ENCODE peak calls at places on chromosomes 7 and 10, in four cellular contexts. One of them, this sample, is unnamed.
A peak's percentile ranks its signal among the peaks of the same experiment; 100 is the strongest.

GRCh38 chr7:3164363-3164762 is 120.7 kb upstream of the CARD11 start:
- DNase-seq in right cardiac atrium: no peak
- DNase-seq in HepG2: peak; percentile 93
- DNase-seq in hepatocyte: peak; percentile 64
- DNase-seq in this sample: peak; percentile 92

GRCh38 chr7:66697451-66698438 is 42.8 kb upstream of the RABGEF1 start:
- DNase-seq in hepatocyte: no peak
- DNase-seq in right cardiac atrium: peak; percentile 85
- DNase-seq in HepG2: peak; percentile 33
- DNase-seq in this sample: no peak

GRCh38 chr7:101813414-101814019 is 3.9 kb upstream of the CUX1 start:
- DNase-seq in hepatocyte: no peak
- DNase-seq in right cardiac atrium: no peak
- DNase-seq in HepG2: no peak
- DNase-seq in this sample: no peak

GRCh38 chr10:29610876-29611647 is 23.7 kb downstream of the SVIL start:
- DNase-seq in right cardiac atrium: no peak
- DNase-seq in HepG2: no peak
- DNase-seq in hepatocyte: no peak
- DNase-seq in this sample: no peak

GRCh38 chr10:69957516-69958231 is 95.0 kb upstream of the MACROH2A2 start:
- DNase-seq in HepG2: no peak
- DNase-seq in hepatocyte: no peak
- DNase-seq in right cardiac atrium: no peak
- DNase-seq in this sample: no peak

GRCh38 chr7:45324683-45325237 is 167.2 kb downstream of the RAMP3 start:
- DNase-seq in right cardiac atrium: no peak
- DNase-seq in hepatocyte: peak; percentile 49
- DNase-seq in HepG2: no peak
- DNase-seq in this sample: peak; percentile 27

GRCh38 chr10:131896403-131896802 is 4.4 kb upstream of the PPP2R2D start:
- DNase-seq in HepG2: no peak
- DNase-seq in right cardiac atrium: no peak
- DNase-seq in hepatocyte: no peak
- DNase-seq in this sample: no peak

GRCh38 chr7:114085592-114086490 is 167.0 kb upstream of the PPP1R3A start:
- DNase-seq in HepG2: no peak
- DNase-seq in right cardiac atrium: peak; percentile 88
- DNase-seq in hepatocyte: peak; percentile 92
- DNase-seq in this sample: peak; percentile 52

GRCh38 chr10:10886861-10887539 is 130.7 kb upstream of the CELF2 start:
- DNase-seq in hepatocyte: peak; percentile 55
- DNase-seq in HepG2: no peak
- DNase-seq in right cardiac atrium: no peak
- DNase-seq in this sample: peak; percentile 23

GRCh38 chr10:131691481-131692090 is 209.2 kb upstream of the PPP2R2D start:
- DNase-seq in hepatocyte: no peak
- DNase-seq in HepG2: no peak
- DNase-seq in right cardiac atrium: no peak
- DNase-seq in this sample: no peak

GRCh38 chr10:132575320-132576201 is 38.0 kb downstream of the INPP5A start:
- DNase-seq in HepG2: no peak
- DNase-seq in right cardiac atrium: peak; percentile 77
- DNase-seq in hepatocyte: peak; percentile 60
- DNase-seq in this sample: peak; percentile 82

GRCh38 chr7:25922296-25922695 is 229.7 kb upstream of the NFE2L3 start:
- DNase-seq in hepatocyte: no peak
- DNase-seq in HepG2: no peak
- DNase-seq in right cardiac atrium: no peak
- DNase-seq in this sample: no peak

GRCh38 chr7:54615545-54615944 is 73.4 kb downstream of the VSTM2A start:
- DNase-seq in HepG2: no peak
- DNase-seq in right cardiac atrium: no peak
- DNase-seq in hepatocyte: no peak
- DNase-seq in this sample: no peak

GRCh38 chr10:6958254-6958653 is 378.2 kb upstream of the PRKCQ start:
- DNase-seq in HepG2: no peak
- DNase-seq in right cardiac atrium: no peak
- DNase-seq in hepatocyte: no peak
- DNase-seq in this sample: no peak

GRCh38 chr7:108227360-108227749 is 97.2 kb upstream of the LAMB4 start:
- DNase-seq in right cardiac atrium: no peak
- DNase-seq in hepatocyte: no peak
- DNase-seq in HepG2: no peak
- DNase-seq in this sample: no peak

GRCh38 chr10:114623661-114624294 is 34.3 kb downstream of the ABLIM1 start:
- DNase-seq in hepatocyte: no peak
- DNase-seq in right cardiac atrium: no peak
- DNase-seq in HepG2: peak; percentile 95
- DNase-seq in this sample: peak; percentile 70

GRCh38 chr10:109892087-109892486 is 31.2 kb downstream of the XPNPEP1 start:
- DNase-seq in right cardiac atrium: no peak
- DNase-seq in HepG2: no peak
- DNase-seq in hepatocyte: no peak
- DNase-seq in this sample: no peak

GRCh38 chr10:122290833-122291532 is 19.9 kb downstream of the BTBD16 start:
- DNase-seq in HepG2: no peak
- DNase-seq in right cardiac atrium: no peak
- DNase-seq in hepatocyte: no peak
- DNase-seq in this sample: no peak

GRCh38 chr7:69349291-69349690 is 249.0 kb upstream of the AUTS2 start:
- DNase-seq in right cardiac atrium: no peak
- DNase-seq in HepG2: no peak
- DNase-seq in hepatocyte: no peak
- DNase-seq in this sample: no peak

GRCh38 chr7:26090927-26091519 is 61.0 kb upstream of the NFE2L3 start:
- DNase-seq in HepG2: peak; percentile 54
- DNase-seq in hepatocyte: peak; percentile 68
- DNase-seq in right cardiac atrium: no peak
- DNase-seq in this sample: peak; percentile 69

GRCh38 chr7:147952918-147953317 is 637.6 kb upstream of the C7orf33 start:
- DNase-seq in right cardiac atrium: no peak
- DNase-seq in HepG2: no peak
- DNase-seq in hepatocyte: no peak
- DNase-seq in this sample: no peak

GRCh38 chr7:50690541-50691011 is 92.1 kb downstream of the GRB10 start:
- DNase-seq in HepG2: no peak
- DNase-seq in hepatocyte: no peak
- DNase-seq in right cardiac atrium: no peak
- DNase-seq in this sample: no peak

GRCh38 chr7:26375604-26376207 is 84.0 kb downstream of the SNX10 start:
- DNase-seq in right cardiac atrium: no peak
- DNase-seq in HepG2: no peak
- DNase-seq in hepatocyte: no peak
- DNase-seq in this sample: peak; percentile 37

GRCh38 chr7:125644113-125644512 is 714.5 kb upstream of the POT1 start:
- DNase-seq in HepG2: no peak
- DNase-seq in right cardiac atrium: no peak
- DNase-seq in hepatocyte: no peak
- DNase-seq in this sample: no peak

GRCh38 chr10:62081322-62081945 is 179.9 kb downstream of the ARID5B start:
- DNase-seq in HepG2: no peak
- DNase-seq in hepatocyte: no peak
- DNase-seq in right cardiac atrium: no peak
- DNase-seq in this sample: no peak

GRCh38 chr10:88889559-88890337 is 9.7 kb downstream of the STAMBPL1 start:
- DNase-seq in right cardiac atrium: no peak
- DNase-seq in hepatocyte: no peak
- DNase-seq in HepG2: no peak
- DNase-seq in this sample: no peak

GRCh38 chr7:5539013-5539411 is 115.4 kb upstream of the TNRC18 start:
- DNase-seq in HepG2: no peak
- DNase-seq in hepatocyte: no peak
- DNase-seq in right cardiac atrium: no peak
- DNase-seq in this sample: no peak

GRCh38 chr10:101230185-101230917 is 1.1 kb upstream of the LBX1 start:
- DNase-seq in hepatocyte: no peak
- DNase-seq in HepG2: no peak
- DNase-seq in right cardiac atrium: no peak
- DNase-seq in this sample: no peak

GRCh38 chr10:101231092-101231491 is 1.8 kb upstream of the LBX1 start:
- DNase-seq in hepatocyte: no peak
- DNase-seq in HepG2: no peak
- DNase-seq in right cardiac atrium: no peak
- DNase-seq in this sample: no peak

GRCh38 chr10:101233863-101234262 is 4.6 kb upstream of the LBX1 start:
- DNase-seq in right cardiac atrium: no peak
- DNase-seq in hepatocyte: no peak
- DNase-seq in HepG2: no peak
- DNase-seq in this sample: no peak

GRCh38 chr10:101233443-101233842 is 4.2 kb upstream of the LBX1 start:
- DNase-seq in HepG2: no peak
- DNase-seq in right cardiac atrium: no peak
- DNase-seq in hepatocyte: no peak
- DNase-seq in this sample: no peak

DNA sequence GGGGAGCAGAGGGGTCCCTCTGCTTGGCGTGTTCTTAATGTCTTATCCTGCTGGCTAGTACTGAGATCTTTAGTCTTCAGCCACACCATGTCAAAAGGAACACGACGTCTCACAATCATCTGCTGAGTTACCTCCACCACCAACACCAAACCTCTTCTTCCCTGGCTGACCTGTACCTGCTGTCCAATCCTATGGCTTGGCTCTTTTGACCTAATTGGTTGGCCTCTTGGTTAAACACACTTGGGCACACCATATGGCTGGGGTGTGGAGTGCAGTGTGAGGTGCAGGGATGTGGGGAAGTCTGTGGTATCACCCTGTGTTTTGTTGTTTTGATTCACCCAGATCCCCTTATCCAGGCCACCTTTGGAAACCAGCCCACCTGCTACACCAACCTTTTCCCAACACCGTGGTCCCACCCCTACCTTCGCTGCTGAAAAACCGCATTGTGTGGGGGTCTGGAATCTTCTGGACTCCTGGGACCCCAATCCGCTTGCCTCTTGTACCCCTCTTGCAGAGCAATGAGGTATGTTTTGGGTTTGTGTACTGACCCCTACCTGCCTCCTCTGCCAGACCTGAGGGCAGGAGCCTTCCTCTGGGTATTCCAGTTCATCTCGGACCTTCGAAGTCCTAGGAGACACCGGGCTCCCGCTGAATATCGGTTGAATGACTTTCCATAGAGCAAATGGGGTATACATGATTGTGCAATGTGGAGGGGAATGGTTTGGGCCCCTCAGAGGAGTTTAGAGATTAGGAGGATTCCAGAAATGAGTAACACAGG is 2.8 kb upstream of the LBX1 start:
- DNase-seq in right cardiac atrium: no peak
- DNase-seq in hepatocyte: no peak
- DNase-seq in HepG2: no peak
- DNase-seq in this sample: no peak
- H3K4me1 ChIP-seq in right cardiac atrium: no peaks in the 10 kb centered on the region
- H3K4me1 ChIP-seq in hepatocyte: peaks cover 17% of the 10 kb centered on the region
- H3K4me1 ChIP-seq in HepG2: peaks cover 10% of the 10 kb centered on the region
- H3K4me1 ChIP-seq in this sample: peaks cover 10% of the 10 kb centered on the region

GRCh38 chr7:47451851-47452205 is 130.1 kb downstream of the TNS3 start:
- DNase-seq in hepatocyte: no peak
- DNase-seq in right cardiac atrium: no peak
- DNase-seq in HepG2: no peak
- DNase-seq in this sample: no peak

GRCh38 chr7:47452715-47453092 is 129.2 kb downstream of the TNS3 start:
- DNase-seq in right cardiac atrium: no peak
- DNase-seq in HepG2: no peak
- DNase-seq in hepatocyte: no peak
- DNase-seq in this sample: no peak

GRCh38 chr7:47454066-47454950 is 127.6 kb downstream of the TNS3 start:
- DNase-seq in hepatocyte: no peak
- DNase-seq in right cardiac atrium: no peak
- DNase-seq in HepG2: no peak
- DNase-seq in this sample: peak; percentile 66

GRCh38 chr7:47452295-47452694 is 129.6 kb downstream of the TNS3 start:
- DNase-seq in hepatocyte: no peak
- DNase-seq in HepG2: no peak
- DNase-seq in right cardiac atrium: no peak
- DNase-seq in this sample: no peak

GRCh38 chr7:47453093-47454056 is 128.5 kb downstream of the TNS3 start:
- DNase-seq in hepatocyte: peak; percentile 55
- DNase-seq in right cardiac atrium: no peak
- DNase-seq in HepG2: no peak
- DNase-seq in this sample: no peak
- H3K4me1 ChIP-seq in hepatocyte: peaks cover 43% of the 10 kb centered on the region
- H3K4me1 ChIP-seq in right cardiac atrium: peaks cover 16% of the 10 kb centered on the region
- H3K4me1 ChIP-seq in HepG2: peaks cover 28% of the 10 kb centered on the region
- H3K4me1 ChIP-seq in this sample: no peaks in the 10 kb centered on the region

GRCh38 chr10:1422275-1422674 is 315.1 kb downstream of the ADARB2 start:
- DNase-seq in right cardiac atrium: no peak
- DNase-seq in hepatocyte: no peak
- DNase-seq in HepG2: no peak
- DNase-seq in this sample: no peak
- H3K4me1 ChIP-seq in right cardiac atrium: no peaks in the 10 kb centered on the region
- H3K4me1 ChIP-seq in hepatocyte: no peaks in the 10 kb centered on the region
- H3K4me1 ChIP-seq in HepG2: no peaks in the 10 kb centered on the region
- H3K4me1 ChIP-seq in this sample: no peaks in the 10 kb centered on the region

GRCh38 chr10:78176320-78177012 is 142.8 kb downstream of the RPS24 start:
- DNase-seq in HepG2: peak; percentile 15
- DNase-seq in right cardiac atrium: no peak
- DNase-seq in hepatocyte: no peak
- DNase-seq in this sample: no peak
- H3K4me1 ChIP-seq in HepG2: peaks cover 12% of the 10 kb centered on the region
- H3K4me1 ChIP-seq in right cardiac atrium: no peaks in the 10 kb centered on the region
- H3K4me1 ChIP-seq in hepatocyte: no peaks in the 10 kb centered on the region
- H3K4me1 ChIP-seq in this sample: peaks cover 18% of the 10 kb centered on the region

GRCh38 chr10:80195046-80195574 is 10.2 kb downstream of the ANXA11 start:
- DNase-seq in right cardiac atrium: no peak
- DNase-seq in hepatocyte: no peak
- DNase-seq in HepG2: no peak
- DNase-seq in this sample: no peak
- H3K4me1 ChIP-seq in right cardiac atrium: peaks cover 50% of the 10 kb centered on the region
- H3K4me1 ChIP-seq in hepatocyte: peaks cover 52% of the 10 kb centered on the region
- H3K4me1 ChIP-seq in HepG2: peaks cover 42% of the 10 kb centered on the region
- H3K4me1 ChIP-seq in this sample: peaks cover 27% of the 10 kb centered on the region

GRCh38 chr7:73954861-73955260 is 73.1 kb upstream of the ELN start:
- DNase-seq in right cardiac atrium: no peak
- DNase-seq in hepatocyte: no peak
- DNase-seq in HepG2: no peak
- DNase-seq in this sample: no peak
- H3K4me1 ChIP-seq in right cardiac atrium: no peaks in the 10 kb centered on the region
- H3K4me1 ChIP-seq in hepatocyte: no peaks in the 10 kb centered on the region
- H3K4me1 ChIP-seq in HepG2: no peaks in the 10 kb centered on the region
- H3K4me1 ChIP-seq in this sample: no peaks in the 10 kb centered on the region